ENCODE peak calls at places on chromosome 17, in six cellular contexts. V is trophoblast cell; H is CD4-positive, CD25-positive, alpha-beta regulatory T cell; N is uterus; W is right atrium auricular region; E is tibial nerve. G is an unnamed sample.

GRCh38 chr17:83076930-83077329 is 2.5 kb upstream of the METRNL start:
- DNase-seq in V (no peak), H (no peak), N (no peak), W (no peak), E (no peak), G (no peak)

GRCh38 chr17:68135141-68135887 is 99.8 kb downstream of the KPNA2 start:
- DNase-seq in V (no peak), H (no peak), N (no peak), W (no peak), E (no peak), G (no peak)

GRCh38 chr17:44362964-44363612 is 565 bp downstream of the FAM171A2 start:
- DNase-seq in V (no peak), H (no peak), N (no peak), W (no peak), E (no peak), G (no peak)

GRCh38 chr17:40314557-40314953 is 5.6 kb downstream of the RARA start:
- DNase-seq in V (peak), H (peak), N (peak), W (peak), E (peak), G (no peak)

GRCh38 chr17:41071606-41072375 is 6.1 kb upstream of the KRTAP2-4 start:
- DNase-seq in V (no peak), H (no peak), N (no peak), W (no peak), E (no peak), G (no peak)

GRCh38 chr17:40241435-40241834 is 22.3 kb downstream of the WIPF2 start:
- DNase-seq in V (no peak), H (no peak), N (no peak), W (no peak), E (no peak), G (no peak)

GRCh38 chr17:39271546-39271945 is 45.8 kb upstream of the STAC2 start:
- DNase-seq in V (no peak), H (no peak), N (no peak), W (peak), E (no peak), G (no peak)

GRCh38 chr17:75525806-75526554 is 483 bp downstream of the LLGL2 start:
- DNase-seq in V (no peak), H (no peak), N (no peak), W (no peak), E (no peak), G (no peak)

GRCh38 chr17:45428050-45428953 is 4.4 kb downstream of the ARHGAP27 start:
- DNase-seq in V (peak), H (peak), N (peak), W (peak), E (peak), G (no peak)

GRCh38 chr17:68011199-68011665 is 15.0 kb upstream of the C17orf58 start:
- DNase-seq in V (peak), H (peak), N (no peak), W (no peak), E (no peak), G (no peak)

GRCh38 chr17:71423871-71424546 is 696.8 kb upstream of the SOX9 start:
- DNase-seq in V (no peak), H (no peak), N (no peak), W (no peak), E (no peak), G (no peak)

GRCh38 chr17:38922538-38923291 is 2.7 kb upstream of the LASP1NB start:
- DNase-seq in V (no peak), H (no peak), N (peak), W (peak), E (peak), G (no peak)

DNA sequence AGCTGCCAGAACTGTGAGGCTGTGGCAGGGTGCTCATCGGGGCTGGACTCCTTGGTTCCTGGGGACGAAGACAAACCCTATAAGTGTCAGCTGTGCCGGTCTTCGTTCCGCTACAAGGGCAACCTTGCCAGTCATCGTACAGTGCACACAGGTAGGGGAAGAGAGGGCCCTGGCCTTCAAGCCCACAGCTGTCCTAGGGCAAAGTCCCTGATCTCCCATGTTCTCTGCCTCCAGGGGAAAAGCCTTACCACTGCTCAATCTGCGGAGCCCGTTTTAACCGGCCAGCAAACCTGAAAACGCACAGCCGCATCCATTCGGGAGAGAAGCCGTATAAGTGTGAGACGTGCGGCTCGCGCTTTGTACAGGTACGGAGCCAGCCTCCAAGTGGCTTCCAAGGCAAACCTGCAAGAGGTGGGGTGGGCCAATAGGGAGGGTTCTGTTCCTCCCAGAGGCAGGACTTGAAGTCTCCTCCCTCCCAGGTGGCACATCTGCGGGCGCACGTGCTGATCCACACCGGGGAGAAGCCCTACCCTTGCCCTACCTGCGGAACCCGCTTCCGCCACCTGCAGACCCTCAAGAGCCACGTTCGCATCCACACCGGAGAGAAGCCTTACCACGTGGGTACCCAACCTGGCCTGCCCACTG is 3.7 kb downstream of the BCL6B start:
- DNase-seq in V (no peak), H (no peak), N (no peak), W (no peak), E (no peak), G (no peak)
- H3K27ac ChIP-seq in V (no peak), H (no peak), N (peak), W (peak), E (no peak), G (peak)

GRCh38 chr17:49600949-49601348 is 25.3 kb downstream of the NXPH3 start:
- DNase-seq in V (no peak), H (no peak), N (no peak), W (no peak), E (no peak), G (no peak)

GRCh38 chr17:49597438-49597837 is 21.8 kb downstream of the NXPH3 start:
- DNase-seq in V (no peak), H (no peak), N (no peak), W (no peak), E (no peak), G (no peak)

GRCh38 chr17:49597928-49598655 is 22.4 kb downstream of the NXPH3 start:
- DNase-seq in V (no peak), H (no peak), N (no peak), W (no peak), E (no peak), G (no peak)

GRCh38 chr17:49596613-49597244 is 21.1 kb downstream of the NXPH3 start:
- DNase-seq in V (no peak), H (no peak), N (no peak), W (no peak), E (no peak), G (no peak)

GRCh38 chr17:49598918-49599317 is 23.2 kb downstream of the NXPH3 start:
- DNase-seq in V (no peak), H (no peak), N (no peak), W (no peak), E (no peak), G (no peak)
- H3K27ac ChIP-seq in V (no peak), H (no peak), N (no peak), W (no peak), E (no peak), G (no peak)

DNA sequence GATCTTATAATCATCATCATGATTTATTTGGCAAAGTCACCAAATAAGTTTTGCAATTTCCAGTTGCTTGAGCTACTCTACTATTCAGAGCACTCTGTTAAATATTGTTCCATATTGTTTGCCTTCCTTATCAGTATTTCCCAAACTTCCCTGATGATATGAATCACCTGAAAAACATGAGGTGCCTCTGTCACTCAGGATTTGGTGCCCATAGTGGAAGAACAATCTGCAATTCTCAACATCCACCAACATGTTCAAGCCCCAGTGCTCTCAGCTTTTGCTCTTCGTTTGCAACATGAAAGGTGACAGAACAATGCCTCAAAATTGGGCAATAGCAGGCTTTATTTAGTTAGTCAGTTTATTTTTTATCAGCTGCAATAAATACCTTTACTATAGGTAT is 28.6 kb upstream of the WSB1 start:
- DNase-seq in V (no peak), H (no peak), N (no peak), W (no peak), E (no peak), G (no peak)
- H3K27ac ChIP-seq in V (no peak), H (no peak), N (no peak), W (no peak), E (no peak), G (no peak)

GRCh38 chr17:37225458-37225857 is 150.3 kb upstream of the C17orf78 start:
- DNase-seq in V (no peak), H (no peak), N (no peak), W (no peak), E (no peak), G (no peak)
- H3K27ac ChIP-seq in V (no peak), H (no peak), N (no peak), W (no peak), E (no peak), G (no peak)

DNA sequence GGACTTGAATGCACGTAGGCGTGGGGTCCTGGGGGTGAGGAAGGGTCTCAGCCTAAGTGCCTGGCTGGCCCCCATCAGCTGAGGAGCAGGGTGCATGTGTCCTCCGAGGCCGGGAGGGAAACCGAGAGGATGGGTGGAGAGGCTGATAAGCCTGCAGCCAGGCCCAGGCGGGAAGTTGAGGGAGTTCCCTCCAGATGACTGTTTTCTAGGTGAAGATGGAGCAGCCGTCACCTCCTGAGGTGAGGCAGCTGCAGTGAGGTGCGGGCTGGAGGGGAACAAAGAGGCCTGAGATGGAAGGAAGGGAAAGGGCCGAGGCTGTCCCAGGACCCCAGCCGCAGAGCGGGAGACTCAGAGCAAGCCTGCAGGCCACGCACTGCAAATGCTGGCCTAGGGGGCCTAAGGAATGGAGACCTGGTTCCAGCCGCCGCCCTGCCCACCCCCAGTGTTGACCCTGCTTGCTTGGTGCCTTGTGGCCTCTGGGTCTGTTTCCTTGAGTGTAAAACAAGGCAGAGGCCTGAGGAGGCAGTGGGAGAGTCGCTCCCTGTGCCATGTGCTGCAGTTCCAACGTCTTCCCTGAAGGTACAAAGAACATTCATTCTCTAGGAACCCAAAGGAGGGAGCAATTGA is 3.0 kb downstream of the PECAM1 start:
- DNase-seq in V (no peak), H (no peak), N (no peak), W (no peak), E (no peak), G (no peak)
- H3K27ac ChIP-seq in V (no peak), H (no peak), N (peak), W (peak), E (peak), G (peak)

GRCh38 chr17:57902117-57902799 is 52.4 kb upstream of the MRPS23 start:
- DNase-seq in V (no peak), H (no peak), N (no peak), W (no peak), E (no peak), G (no peak)

GRCh38 chr17:57900991-57901743 is 51.3 kb upstream of the MRPS23 start:
- DNase-seq in V (no peak), H (no peak), N (no peak), W (no peak), E (no peak), G (no peak)

GRCh38 chr17:57903961-57904360 is 51.3 kb downstream of the CUEDC1 start:
- DNase-seq in V (no peak), H (no peak), N (no peak), W (no peak), E (no peak), G (no peak)

GRCh38 chr17:57905875-57906455 is 49.2 kb downstream of the CUEDC1 start:
- DNase-seq in V (no peak), H (no peak), N (no peak), W (no peak), E (no peak), G (no peak)

GRCh38 chr17:57902800-57903759 is 52.1 kb downstream of the CUEDC1 start:
- DNase-seq in V (peak), H (no peak), N (peak), W (peak), E (peak), G (no peak)
- H3K27ac ChIP-seq in V (peak), H (no peak), N (peak), W (peak), E (peak), G (peak)

GRCh38 chr17:30290077-30290476 is 1.7 kb downstream of the BLMH start:
- DNase-seq in V (no peak), H (no peak), N (no peak), W (no peak), E (no peak), G (no peak)
- H3K27ac ChIP-seq in V (no peak), H (no peak), N (no peak), W (no peak), E (no peak), G (no peak)

GRCh38 chr17:77421635-77421982 is 280.8 kb downstream of the SEC14L1 start:
- DNase-seq in V (no peak), H (no peak), N (no peak), W (no peak), E (no peak), G (no peak)
- H3K27ac ChIP-seq in V (peak), H (peak), N (peak), W (peak), E (peak), G (peak)

GRCh38 chr17:17198281-17198680 is 7.9 kb downstream of the PLD6 start:
- DNase-seq in V (no peak), H (no peak), N (no peak), W (no peak), E (no peak), G (no peak)

GRCh38 chr17:17201271-17201670 is 4.9 kb downstream of the PLD6 start:
- DNase-seq in V (no peak), H (no peak), N (no peak), W (no peak), E (no peak), G (no peak)

GRCh38 chr17:17200311-17200710 is 5.8 kb downstream of the PLD6 start:
- DNase-seq in V (no peak), H (no peak), N (no peak), W (no peak), E (no peak), G (no peak)

GRCh38 chr17:17200831-17201230 is 5.3 kb downstream of the PLD6 start:
- DNase-seq in V (no peak), H (no peak), N (peak), W (no peak), E (no peak), G (no peak)

GRCh38 chr17:17196776-17197175 is 9.4 kb downstream of the PLD6 start:
- DNase-seq in V (no peak), H (no peak), N (no peak), W (no peak), E (no peak), G (no peak)
- H3K27ac ChIP-seq in V (no peak), H (no peak), N (no peak), W (no peak), E (no peak), G (no peak)

G was measured in vagina.